ENCODE peak calls at places on chromosomes 13 and 19, in four cellular contexts. M is stomach, W is cardiac muscle cell, R is ovary. B is an unnamed sample.

GRCh38 chr13:51681037-51681678 is 96.9 kb downstream of the WDFY2 start:
- DNase-seq in M (no peak), W (no peak), R (no peak), B (no peak)

GRCh38 chr19:18440421-18440877 is 2.5 kb upstream of the ISYNA1 start:
- DNase-seq in M (no peak), W (peak; percentile 54), R (no peak), B (peak; percentile 74)

GRCh38 chr13:73849292-73849691 is 284.9 kb downstream of the KLF12 start:
- DNase-seq in M (no peak), W (no peak), R (no peak), B (no peak)

GRCh38 chr19:38514812-38515633 is 81.5 kb downstream of the RYR1 start:
- DNase-seq in M (peak; percentile 72), W (peak; percentile 69), R (peak; percentile 65), B (peak; percentile 54)

GRCh38 chr19:42942187-42942789 is 5.3 kb upstream of the PSG7 start:
- DNase-seq in M (no peak), W (no peak), R (no peak), B (no peak)

GRCh38 chr13:39971526-39971925 is 316.1 kb downstream of the COG6 start:
- DNase-seq in M (no peak), W (no peak), R (no peak), B (no peak)

GRCh38 chr13:48775804-48776203 is 122.1 kb downstream of the CYSLTR2 start:
- DNase-seq in M (no peak), W (no peak), R (no peak), B (no peak)

GRCh38 chr13:37453246-37453645 is 145.3 kb downstream of the POSTN start:
- DNase-seq in M (no peak), W (no peak), R (no peak), B (no peak)

GRCh38 chr13:39776439-39776838 is 121.0 kb downstream of the COG6 start:
- DNase-seq in M (no peak), W (no peak), R (no peak), B (no peak)

GRCh38 chr19:11721681-11722080 is 17.1 kb downstream of the ZNF823 start:
- DNase-seq in M (no peak), W (no peak), R (no peak), B (no peak)

GRCh38 chr19:5627395-5627904 is 4.6 kb downstream of the SAFB start:
- DNase-seq in M (peak; percentile 39), W (no peak), R (no peak), B (peak; percentile 97)

GRCh38 chr19:13026478-13026999 is 31.3 kb downstream of the NFIX start:
- DNase-seq in M (peak; percentile 68), W (no peak), R (no peak), B (no peak)

GRCh38 chr19:23531976-23532375 is 136.7 kb upstream of the ZNF91 start:
- DNase-seq in M (no peak), W (no peak), R (no peak), B (no peak)

GRCh38 chr13:95254341-95254740 is 46.9 kb downstream of the ABCC4 start:
- DNase-seq in M (no peak), W (no peak), R (no peak), B (no peak)

GRCh38 chr13:34322416-34323074 is 504.6 kb downstream of the RFC3 start:
- DNase-seq in M (no peak), W (no peak), R (no peak), B (no peak)

GRCh38 chr13:46992383-46992952 is 95.6 kb upstream of the HTR2A start:
- DNase-seq in M (no peak), W (peak; percentile 5), R (no peak), B (no peak)

GRCh38 chr19:35265126-35265995 is 3.4 kb upstream of the USF2 start:
- DNase-seq in M (peak; percentile 14), W (no peak), R (peak; percentile 33), B (no peak)

GRCh38 chr19:8678244-8678807 is 20.3 kb downstream of the ACTL9 start:
- DNase-seq in M (no peak), W (no peak), R (no peak), B (no peak)
- H3K27ac ChIP-seq in M (no peak overlapping the region), W (no peak overlapping the region), R (no peak overlapping the region), B (no peak overlapping the region)

DNA sequence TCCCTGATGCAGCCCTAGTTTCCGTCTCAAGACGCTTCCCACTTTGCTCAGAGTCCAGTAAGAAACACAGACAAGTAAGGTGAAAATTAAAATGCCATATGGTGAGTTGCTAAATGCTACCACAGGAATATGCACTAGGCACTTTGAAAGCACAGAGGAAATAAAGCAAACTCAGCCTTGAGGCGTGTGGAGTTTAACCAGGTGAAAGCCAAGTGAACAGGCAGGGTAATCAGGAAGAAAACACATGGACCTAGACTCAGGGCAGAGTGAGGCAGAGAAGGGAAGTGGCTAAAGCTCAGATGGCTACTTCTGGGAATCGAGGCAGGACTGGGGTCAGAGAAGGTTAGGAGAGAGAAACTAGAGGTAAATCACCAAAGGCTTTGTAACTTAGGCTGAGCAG is 5.4 kb upstream of the UBL3 start:
- DNase-seq in M (no peak), W (no peak), R (no peak), B (no peak)
- H3K27ac ChIP-seq in M (peak overlapping the region; percentile 66), W (no peak overlapping the region), R (no peak overlapping the region), B (no peak overlapping the region)

GRCh38 chr19:16382775-16383543 is 58.3 kb downstream of the KLF2 start:
- DNase-seq in M (peak; percentile 82), W (peak; percentile 93), R (peak; percentile 91), B (peak; percentile 52)

GRCh38 chr19:16384688-16385087 is 60.1 kb downstream of the KLF2 start:
- DNase-seq in M (no peak), W (peak; percentile 37), R (no peak), B (no peak)

GRCh38 chr19:16381756-16382401 is 57.3 kb downstream of the KLF2 start:
- DNase-seq in M (no peak), W (peak; percentile 60), R (peak; percentile 78), B (no peak)

GRCh38 chr19:16385296-16385695 is 60.7 kb downstream of the KLF2 start:
- DNase-seq in M (no peak), W (no peak), R (peak; percentile 34), B (no peak)

DNA sequence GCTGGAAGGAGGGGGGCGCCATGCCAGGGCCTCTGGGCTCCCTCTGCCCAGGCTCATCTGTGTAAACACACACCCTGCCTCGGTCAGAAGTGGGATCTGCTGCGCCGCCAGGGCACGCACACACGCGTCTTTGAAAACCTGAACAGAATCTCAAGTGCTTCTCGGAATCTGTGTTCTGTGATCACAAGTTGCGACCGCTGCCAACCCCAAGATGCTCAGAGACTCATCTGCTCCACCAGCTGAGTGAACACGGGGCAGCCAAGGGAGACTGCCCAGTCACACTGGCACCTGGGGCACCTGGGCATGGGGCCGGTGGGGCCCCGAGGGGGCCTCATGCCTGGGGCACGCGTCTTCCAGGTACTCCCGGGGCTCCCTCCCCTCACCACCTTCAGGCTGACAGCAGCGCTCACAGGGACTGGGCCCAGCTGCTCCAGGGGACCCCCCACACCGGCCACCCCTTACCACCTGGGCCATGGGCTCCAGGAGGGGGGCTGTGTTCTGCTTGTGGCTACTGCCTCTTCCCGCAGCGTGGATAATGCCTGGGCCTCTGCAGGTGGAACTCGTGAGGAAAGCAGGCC is 59.0 kb downstream of the KLF2 start:
- DNase-seq in M (no peak), W (no peak), R (no peak), B (no peak)
- H3K27ac ChIP-seq in M (peak overlapping the region; percentile 86), W (peak overlapping the region; percentile 63), R (peak overlapping the region; percentile 84), B (no peak overlapping the region)

DNA sequence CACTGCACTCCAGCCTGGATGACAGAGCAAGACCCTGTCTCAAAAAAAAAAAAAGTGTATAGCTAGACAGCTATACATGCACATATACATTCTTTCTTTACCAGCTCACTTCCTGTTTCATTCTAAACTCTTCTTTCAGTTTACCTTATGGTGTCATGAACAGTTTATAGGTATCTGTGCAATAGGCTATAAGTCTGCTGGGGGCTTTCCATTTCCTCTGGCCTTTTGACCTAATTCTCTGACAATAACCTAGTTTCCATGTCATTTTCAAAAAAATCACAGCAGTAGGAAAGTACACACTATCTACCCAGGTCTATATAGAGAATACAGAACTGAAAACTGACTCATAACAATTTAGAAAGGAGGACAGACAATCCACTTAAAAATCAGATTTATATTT is 24.4 kb upstream of the URAD start:
- DNase-seq in M (no peak), W (no peak), R (no peak), B (no peak)
- H3K27ac ChIP-seq in M (no peak overlapping the region), W (no peak overlapping the region), R (no peak overlapping the region), B (no peak overlapping the region)

DNA sequence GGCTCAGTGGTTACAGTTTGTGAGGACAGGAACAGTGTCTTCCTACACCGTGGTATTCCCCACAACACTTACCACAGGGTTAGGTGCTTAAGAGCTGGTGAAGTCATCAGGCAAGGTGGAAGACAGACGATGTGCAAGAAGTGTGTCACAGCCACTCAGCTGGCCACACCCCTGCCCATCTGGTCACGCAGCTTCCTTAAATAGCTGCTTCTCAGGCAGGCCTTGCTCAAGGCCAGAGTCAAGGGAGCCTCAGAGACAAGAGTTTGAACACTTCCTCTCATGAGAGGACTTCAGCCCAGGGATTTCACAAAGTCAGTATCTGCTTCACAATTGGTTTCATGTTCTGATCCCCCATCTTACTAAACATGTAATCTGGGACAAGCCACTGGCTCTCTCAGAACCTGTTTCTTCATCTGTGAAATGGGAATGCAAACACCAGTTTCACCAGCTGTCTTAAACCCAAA is 80.3 kb upstream of the FRY start:
- DNase-seq in M (peak; percentile 64), W (peak; percentile 8), R (no peak), B (peak; percentile 99)
- H3K27ac ChIP-seq in M (peak overlapping the region; percentile 55), W (no peak overlapping the region), R (no peak overlapping the region), B (peak overlapping the region; percentile 73)

GRCh38 chr19:15294591-15294990 is 37.7 kb downstream of the BRD4 start:
- DNase-seq in M (no peak), W (no peak), R (peak; percentile 41), B (no peak)

GRCh38 chr19:15297416-15298224 is 34.7 kb downstream of the BRD4 start:
- DNase-seq in M (no peak), W (no peak), R (no peak), B (no peak)

GRCh38 chr19:15293751-15294505 is 38.4 kb downstream of the BRD4 start:
- DNase-seq in M (no peak), W (no peak), R (no peak), B (no peak)

GRCh38 chr19:15296841-15297415 is 35.4 kb downstream of the BRD4 start:
- DNase-seq in M (no peak), W (no peak), R (no peak), B (no peak)

GRCh38 chr19:15296353-15296752 is 36.0 kb downstream of the BRD4 start:
- DNase-seq in M (no peak), W (peak; percentile 91), R (no peak), B (no peak)
- H3K27ac ChIP-seq in M (peak overlapping the region; percentile 40), W (peak overlapping the region; percentile 89), R (no peak overlapping the region), B (no peak overlapping the region)

GRCh38 chr19:4096049-4096892 is 27.7 kb downstream of the MAP2K2 start:
- DNase-seq in M (peak; percentile 67), W (no peak), R (no peak), B (no peak)

GRCh38 chr19:4095488-4095844 is 28.5 kb downstream of the MAP2K2 start:
- DNase-seq in M (no peak), W (no peak), R (no peak), B (no peak)

GRCh38 chr19:4099054-4099764 is 24.7 kb downstream of the MAP2K2 start:
- DNase-seq in M (no peak), W (no peak), R (no peak), B (no peak)

GRCh38 chr19:4098493-4098892 is 25.4 kb downstream of the MAP2K2 start:
- DNase-seq in M (no peak), W (no peak), R (no peak), B (no peak)

DNA sequence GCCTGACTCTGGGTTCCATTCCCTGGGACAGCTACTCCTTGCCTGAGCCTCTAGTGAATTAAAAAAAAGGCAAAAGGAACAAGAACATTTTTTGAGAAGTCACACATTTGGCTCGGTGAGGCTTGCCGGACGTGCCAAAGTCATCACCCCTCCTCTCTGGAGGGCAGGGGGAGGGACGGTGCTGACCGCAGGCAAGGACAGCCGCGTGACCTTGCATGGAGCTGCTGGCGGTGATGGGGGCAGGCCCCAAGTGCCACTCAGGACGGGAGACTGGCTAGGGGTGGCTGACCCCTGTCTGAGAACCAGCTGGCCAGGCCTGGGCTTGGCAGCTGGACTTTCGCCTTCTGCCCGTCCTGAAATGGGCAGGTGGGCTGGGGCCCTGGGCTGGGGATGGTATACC is 26.4 kb downstream of the MAP2K2 start:
- DNase-seq in M (no peak), W (no peak), R (peak; percentile 53), B (no peak)
- H3K27ac ChIP-seq in M (no peak overlapping the region), W (peak overlapping the region; percentile 43), R (no peak overlapping the region), B (no peak overlapping the region)

B was measured in HL-60.